ENCODE peak calls at places on chromosomes 13 and 19, in six cellular contexts. C is H54, I is testis, T is thyroid gland, V is heart left ventricle, S is upper lobe of left lung. N is an unnamed sample.

GRCh38 chr13:61410669-61411297 is 4.9 kb downstream of the PCDH20 start:
- DNase-seq in C (no peak), I (no peak), V (no peak), S (no peak), T (no peak), N (no peak)

GRCh38 chr13:97215325-97215724 is 6.8 kb upstream of the MBNL2 start:
- DNase-seq in I (no peak), V (no peak), S (no peak), T (no peak), C (no peak), N (no peak)

GRCh38 chr19:58128041-58128685 is 22.4 kb downstream of the ZNF329 start:
- DNase-seq in C (no peak), S (no peak), T (no peak), V (no peak), I (no peak), N (no peak)

GRCh38 chr19:49895566-49896297 is 955 bp downstream of the IL4I1 start:
- DNase-seq in T (no peak), V (peak), I (no peak), S (no peak), C (no peak), N (no peak)

GRCh38 chr19:19630062-19630414 is 2.0 kb upstream of the LPAR2 start:
- DNase-seq in V (no peak), T (no peak), C (no peak), I (no peak), S (no peak), N (no peak)

GRCh38 chr19:48509467-48510194 is 2.0 kb downstream of the LMTK3 start:
- DNase-seq in V (no peak), C (no peak), I (no peak), T (no peak), S (no peak), N (no peak)

GRCh38 chr13:107144432-107144831 is 576.5 kb upstream of the ARGLU1 start:
- DNase-seq in C (no peak), I (no peak), V (no peak), T (no peak), S (no peak), N (no peak)

GRCh38 chr19:33405491-33406461 is 32.3 kb downstream of the CEBPG start:
- DNase-seq in S (no peak), V (peak), C (no peak), I (no peak), T (no peak), N (no peak)

GRCh38 chr13:66748712-66749111 is 481.4 kb downstream of the PCDH9 start:
- DNase-seq in C (no peak), I (no peak), S (no peak), T (no peak), V (no peak), N (no peak)

GRCh38 chr19:56162258-56162657 is 13.6 kb upstream of the GALP start:
- DNase-seq in S (no peak), I (no peak), V (no peak), C (peak), T (no peak), N (no peak)

GRCh38 chr19:18160792-18161690 is 8.1 kb downstream of the PIK3R2 start:
- DNase-seq in V (peak), C (peak), T (peak), S (peak), I (peak), N (peak)

GRCh38 chr13:28349901-28350654 is 144.8 kb downstream of the FLT1 start:
- DNase-seq in C (no peak), S (no peak), V (no peak), I (no peak), T (no peak), N (no peak)

GRCh38 chr19:5192568-5192967 is 148.0 kb downstream of the PTPRS start:
- DNase-seq in T (no peak), I (no peak), S (no peak), C (no peak), V (no peak), N (no peak)

GRCh38 chr19:7783991-7784421 is 21.0 kb downstream of the CLEC4M start:
- DNase-seq in C (peak), I (no peak), S (peak), T (no peak), V (no peak), N (peak)

GRCh38 chr19:9586764-9587163 is 2.5 kb upstream of the ZNF121 start:
- DNase-seq in I (peak), V (no peak), S (peak), C (no peak), T (peak), N (peak)

GRCh38 chr13:101346942-101347728 is 69.2 kb downstream of the NALCN start:
- DNase-seq in S (no peak), V (no peak), I (no peak), T (no peak), C (no peak), N (no peak)

GRCh38 chr19:31449379-31449778 is 100.1 kb upstream of the TSHZ3 start:
- DNase-seq in C (no peak), I (no peak), V (no peak), T (no peak), S (no peak), N (no peak)

GRCh38 chr13:82878536-82878935 is 1003.7 kb downstream of the SLITRK1 start:
- DNase-seq in C (no peak), I (no peak), V (no peak), S (no peak), T (no peak), N (no peak)

GRCh38 chr13:80527400-80527799 is 186.5 kb upstream of the SPRY2 start:
- DNase-seq in C (no peak), I (no peak), T (no peak), S (no peak), V (no peak), N (no peak)

GRCh38 chr19:42468273-42468796 is 25.6 kb upstream of the CXCL17 start:
- DNase-seq in I (no peak), S (no peak), C (peak), V (no peak), T (no peak), N (no peak)

GRCh38 chr13:95623141-95623540 is 21.4 kb downstream of the DZIP1 start:
- DNase-seq in I (no peak), T (no peak), S (no peak), V (no peak), C (no peak), N (no peak)

GRCh38 chr19:50477751-50478515 is 1.3 kb upstream of the GARIN5A start:
- DNase-seq in S (no peak), V (peak), T (no peak), I (no peak), C (no peak), N (no peak)

GRCh38 chr13:36848228-36848982 is 29.4 kb downstream of the RFXAP start:
- DNase-seq in I (no peak), V (no peak), C (no peak), T (no peak), S (no peak), N (no peak)

GRCh38 chr19:47436712-47437401 is 17.5 kb upstream of the MEIS3 start:
- DNase-seq in I (peak), S (peak), T (peak), V (peak), C (peak), N (peak)

GRCh38 chr13:51614350-51614786 is 30.1 kb downstream of the WDFY2 start:
- DNase-seq in S (no peak), I (no peak), V (no peak), T (no peak), C (no peak), N (peak)

GRCh38 chr19:15430526-15431120 is 11.8 kb upstream of the AKAP8L start:
- DNase-seq in V (no peak), I (no peak), C (no peak), S (no peak), T (no peak), N (no peak)

GRCh38 chr13:99386911-99387788 is 80.0 kb upstream of the GPR183 start:
- DNase-seq in C (peak), S (peak), I (peak), T (peak), V (peak), N (peak)

GRCh38 chr13:43230989-43231388 is 207.6 kb downstream of the DNAJC15 start:
- DNase-seq in I (no peak), C (no peak), S (no peak), V (no peak), T (no peak), N (no peak)

GRCh38 chr19:34984287-34984686 is 15.8 kb upstream of the GRAMD1A start:
- DNase-seq in V (no peak), S (no peak), T (no peak), I (no peak), C (no peak), N (no peak)

GRCh38 chr19:8265872-8266271 is 42.3 kb downstream of the CD320 start:
- DNase-seq in T (no peak), I (peak), V (no peak), S (no peak), C (no peak), N (peak)

DNA sequence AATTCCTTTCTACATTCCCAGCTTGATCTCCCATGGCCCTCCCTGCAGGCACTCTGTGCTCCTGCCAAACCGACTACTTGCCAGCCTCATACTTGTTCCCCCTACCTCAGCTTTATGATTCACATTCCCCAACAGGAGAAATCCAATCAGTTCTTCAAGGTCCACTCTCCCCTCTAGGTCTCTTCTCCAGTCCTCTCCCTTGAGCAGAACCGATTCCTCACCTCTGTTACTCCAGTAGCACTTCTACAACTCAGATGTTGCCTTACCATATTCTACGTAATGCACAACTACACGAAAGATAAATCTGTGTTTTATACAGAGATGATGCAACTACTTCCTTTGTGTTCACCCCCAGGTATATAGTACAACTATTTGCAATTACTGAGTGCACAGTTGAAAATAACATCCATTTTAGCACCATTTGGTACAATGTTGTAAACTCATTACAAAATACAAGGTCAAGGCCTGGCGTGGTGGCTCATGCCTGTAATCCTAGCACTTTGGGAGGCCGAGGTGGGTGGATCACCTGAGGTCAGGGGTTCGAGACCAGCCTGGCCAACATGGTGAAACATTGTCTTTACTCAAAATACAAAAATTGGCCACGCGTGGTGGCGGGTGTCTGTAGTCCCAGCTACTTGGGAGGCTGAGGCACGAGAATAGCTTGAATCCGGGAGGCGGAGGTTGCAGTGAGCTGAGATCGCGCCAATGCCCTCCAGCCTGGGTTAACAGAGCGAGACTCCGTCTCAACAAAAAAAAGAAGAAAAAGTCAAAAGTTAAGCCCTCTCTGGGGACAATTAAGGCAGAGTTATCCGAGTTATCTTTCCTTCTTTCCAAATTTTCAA is 2.9 kb upstream of the WBP4 start:
- DNase-seq in C (no peak), I (no peak), S (no peak), V (no peak), T (peak), N (no peak)
- TF ChIP-seq POLR2A in C (no peak), I (no peak), S (no peak), V (no peak), T (no peak), N (no peak)

DNA sequence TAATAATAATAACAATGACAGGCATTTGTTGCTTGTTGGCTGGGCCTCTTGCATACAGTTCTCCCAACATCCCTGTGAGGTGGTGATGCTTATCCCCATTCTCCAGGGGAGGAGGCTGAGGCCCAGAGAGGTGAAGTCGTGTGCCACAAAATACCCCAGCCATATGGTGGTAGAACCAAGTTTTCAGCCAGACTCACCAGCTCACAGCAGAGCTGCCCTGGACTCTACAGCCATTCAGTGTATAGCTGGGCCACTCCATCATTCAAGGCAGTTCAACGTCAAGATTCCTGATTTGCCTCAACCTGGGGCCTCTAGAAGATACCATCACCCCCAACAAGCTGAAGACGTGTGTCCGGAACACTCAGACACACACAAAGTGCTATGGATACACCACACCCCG is 4.4 kb upstream of the CEACAM19 start:
- DNase-seq in S (no peak), C (no peak), T (no peak), V (no peak), I (no peak), N (no peak)
- TF ChIP-seq POLR2A in S (no peak), C (no peak), T (no peak), V (no peak), I (no peak), N (no peak)

DNA sequence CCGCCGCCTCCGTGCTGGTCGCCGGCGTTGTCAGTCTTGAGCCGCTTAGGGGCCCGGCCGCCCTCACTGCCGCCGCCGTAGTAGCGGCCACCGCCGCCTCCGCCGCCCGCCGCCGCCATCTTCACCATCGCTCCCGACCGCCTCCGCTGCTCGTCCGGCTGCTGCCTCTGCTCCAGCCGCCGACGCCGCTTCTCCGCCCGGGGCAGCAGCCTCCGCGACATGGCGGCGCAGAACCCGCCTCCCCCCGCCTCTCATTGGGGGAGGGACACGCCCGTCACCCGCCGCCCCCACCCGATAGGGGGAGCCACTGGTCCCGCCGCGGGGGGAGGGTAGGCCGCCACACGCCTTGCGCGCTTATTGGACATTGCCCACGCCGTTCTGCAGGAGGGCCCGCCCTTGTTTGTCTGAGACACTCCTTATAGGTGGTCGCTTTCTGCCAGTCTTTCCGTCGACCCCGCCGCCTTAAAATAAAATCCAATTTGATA is at the start of gene HNRNPL:
- DNase-seq in S (peak), C (no peak), V (peak), I (no peak), T (no peak), N (no peak)
- TF ChIP-seq POLR2A in S (peak), C (peak), V (peak), I (peak), T (peak), N (peak)

GRCh38 chr19:51889934-51890333 is 2.2 kb upstream of the ZNF577 start:
- DNase-seq in V (no peak), S (no peak), I (no peak), C (no peak), T (no peak), N (no peak)

GRCh38 chr19:51891193-51891747 is 3.5 kb upstream of the ZNF577 start:
- DNase-seq in V (no peak), S (no peak), C (no peak), I (no peak), T (no peak), N (no peak)

GRCh38 chr19:51882518-51882917 is 5.2 kb downstream of the ZNF577 start:
- DNase-seq in T (no peak), V (no peak), I (no peak), S (no peak), C (no peak), N (no peak)

GRCh38 chr19:51884713-51885112 is 3.0 kb downstream of the ZNF577 start:
- DNase-seq in I (no peak), S (no peak), V (no peak), T (no peak), C (no peak), N (no peak)

GRCh38 chr19:51887522-51888498 is at the start of gene ZNF577:
- DNase-seq in T (peak), C (no peak), V (peak), S (peak), I (peak), N (peak)
- TF ChIP-seq POLR2A in T (peak), C (peak), V (no peak), S (peak), I (no peak), N (peak)

GRCh38 chr19:40778045-40778864 is at the start of gene RAB4B:
- DNase-seq in V (peak), I (peak), S (peak), T (peak), C (peak), N (peak)
- TF ChIP-seq POLR2A in V (no peak), I (no peak), S (peak), T (peak), C (peak), N (no peak)

DNA sequence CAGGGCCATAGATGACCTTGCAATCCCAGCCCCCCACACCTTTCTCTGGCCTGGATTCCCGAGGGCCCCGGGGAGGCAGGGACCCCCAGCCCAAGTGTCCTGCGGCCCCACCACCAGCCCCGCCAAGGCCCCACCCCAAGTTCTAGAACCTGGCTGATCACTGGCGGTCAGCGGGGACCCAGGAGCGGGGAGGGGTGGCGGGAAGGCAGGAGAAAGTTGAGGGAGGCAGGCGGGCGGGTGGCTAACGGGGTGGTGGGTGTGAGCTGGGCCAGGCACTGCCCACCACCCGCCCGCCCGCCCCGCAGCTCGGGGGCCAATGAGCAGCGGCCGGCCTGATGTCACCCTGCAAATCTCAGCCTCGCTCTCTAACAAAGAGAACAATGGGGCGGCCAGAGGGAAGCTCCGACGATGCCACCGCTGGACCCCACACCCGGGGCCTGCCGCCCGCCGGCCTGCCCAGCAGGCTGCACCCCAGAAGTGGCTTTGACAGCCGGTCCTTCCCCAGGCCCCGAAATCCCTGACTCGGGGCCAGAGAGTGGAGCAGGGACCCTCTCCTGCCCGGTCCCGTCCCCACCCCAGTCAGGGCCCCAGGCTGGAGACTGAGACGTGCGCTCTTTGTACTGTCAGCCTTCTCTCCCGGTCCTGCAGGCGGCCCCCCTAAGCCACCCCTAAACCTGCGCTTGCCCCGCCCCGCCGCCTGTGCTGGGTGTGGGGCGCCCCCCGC is 1.6 kb downstream of the MEX3D start:
- DNase-seq in I (peak), S (peak), C (peak), T (peak), V (no peak), N (peak)
- TF ChIP-seq POLR2A in I (no peak), S (peak), C (peak), T (peak), V (peak), N (peak)

N was measured in adrenal gland.